ENCODE peak calls at places on chromosomes 5 and 9, in four cellular contexts. E, G, D and V are unnamed samples.

GRCh38 chr5:54993318-54993717 is 7.9 kb upstream of the ESM1 start:
- DNase-seq in G (no peak), E (no peak), D (no peak), V (no peak)

GRCh38 chr5:39519566-39520231 is 94.9 kb upstream of the DAB2 start:
- DNase-seq in E (no peak), G (no peak), D (no peak), V (no peak)

GRCh38 chr9:131039129-131039954 is 30.4 kb downstream of the LAMC3 start:
- DNase-seq in D (no peak), E (no peak), G (no peak), V (no peak)

GRCh38 chr9:34310205-34310604 is 18.9 kb downstream of the KIF24 start:
- DNase-seq in D (no peak), G (no peak), E (no peak), V (no peak)

GRCh38 chr9:87354176-87354575 is 143.5 kb upstream of the DAPK1 start:
- DNase-seq in D (no peak), E (no peak), G (no peak), V (no peak)

GRCh38 chr9:30411571-30411970 is 1972.9 kb upstream of the ACO1 start:
- DNase-seq in G (no peak), D (no peak), E (no peak), V (no peak)

GRCh38 chr9:108836771-108837170 is 19.0 kb downstream of the ACTL7B start:
- DNase-seq in E (no peak), D (no peak), G (no peak), V (no peak)

GRCh38 chr5:76790632-76791290 is 28.1 kb upstream of the F2RL1 start:
- DNase-seq in G (peak; percentile 32), E (peak; percentile 94), D (no peak), V (no peak)

GRCh38 chr5:142849880-142850279 is 79.7 kb downstream of the ARHGAP26 start:
- DNase-seq in D (no peak), G (no peak), E (no peak), V (no peak)

GRCh38 chr5:95843733-95844223 is 21.3 kb upstream of the GLRX start:
- DNase-seq in G (peak; percentile 53), D (no peak), E (no peak), V (no peak)

GRCh38 chr5:115360036-115360685 is 63.7 kb upstream of the CCDC112 start:
- DNase-seq in G (no peak), E (peak; percentile 18), D (no peak), V (no peak)

GRCh38 chr9:98742325-98743280 is 33.9 kb upstream of the GABBR2 start:
- DNase-seq in E (peak; percentile 15), D (no peak), G (no peak), V (no peak)

GRCh38 chr5:82346376-82347212 is 68.4 kb upstream of the RPS23 start:
- DNase-seq in D (peak; percentile 63), G (no peak), E (no peak), V (no peak)

GRCh38 chr5:95969646-95970358 is 8.2 kb upstream of the ELL2 start:
- DNase-seq in G (no peak), E (peak; percentile 41), D (no peak), V (no peak)

GRCh38 chr5:31889131-31889561 is 250.2 kb downstream of the PDZD2 start:
- DNase-seq in D (no peak), E (no peak), G (no peak), V (no peak)

GRCh38 chr5:8848997-8849585 is 696.8 kb downstream of the SEMA5A start:
- DNase-seq in E (no peak), G (no peak), D (no peak), V (no peak)

GRCh38 chr5:80834710-80835109 is 125.5 kb upstream of the RASGRF2 start:
- DNase-seq in D (no peak), G (no peak), E (no peak), V (no peak)

GRCh38 chr5:65299841-65300240 is 181.9 kb downstream of the ADAMTS6 start:
- DNase-seq in G (no peak), D (no peak), E (peak; percentile 81), V (no peak)

GRCh38 chr9:71814805-71815204 is 46.5 kb upstream of the CEMIP2 start:
- DNase-seq in D (no peak), E (no peak), G (no peak), V (no peak)

GRCh38 chr9:137445930-137446431 is 4.8 kb upstream of the ENTPD8 start:
- DNase-seq in D (peak; percentile 55), E (no peak), G (no peak), V (no peak)

GRCh38 chr5:140548300-140548688 is 832 bp downstream of the EIF4EBP3 start:
- DNase-seq in D (no peak), E (no peak), G (no peak), V (no peak)

GRCh38 chr9:27183151-27183550 is 74.1 kb downstream of the TEK start:
- DNase-seq in D (no peak), G (no peak), E (no peak), V (no peak)

GRCh38 chr5:150642567-150642927 is 2.1 kb downstream of the SYNPO start:
- DNase-seq in G (peak; percentile 92), E (peak; percentile 64), D (peak; percentile 84), V (no peak)

GRCh38 chr5:97192580-97193421 is 9.8 kb upstream of the RIOK2 start:
- DNase-seq in E (no peak), G (no peak), D (peak; percentile 12), V (no peak)

GRCh38 chr5:393846-394275 is 49.1 kb upstream of the EXOC3 start:
- DNase-seq in E (no peak), D (no peak), G (no peak), V (no peak)
- H3K27ac ChIP-seq in E (peak overlapping the region; percentile 21), D (no peak overlapping the region), G (no peak overlapping the region), V (no peak overlapping the region)

GRCh38 chr9:96169901-96170300 is 132.1 kb downstream of the HSD17B3 start:
- DNase-seq in D (no peak), G (no peak), E (no peak), V (no peak)

GRCh38 chr9:96171749-96172148 is 130.2 kb downstream of the HSD17B3 start:
- DNase-seq in D (no peak), E (no peak), G (no peak), V (no peak)

GRCh38 chr9:96169488-96169887 is 132.5 kb downstream of the HSD17B3 start:
- DNase-seq in D (peak; percentile 70), G (peak; percentile 59), E (no peak), V (peak; percentile 54)

GRCh38 chr9:96166981-96167380 is 135.0 kb downstream of the HSD17B3 start:
- DNase-seq in D (no peak), G (no peak), E (no peak), V (no peak)

DNA sequence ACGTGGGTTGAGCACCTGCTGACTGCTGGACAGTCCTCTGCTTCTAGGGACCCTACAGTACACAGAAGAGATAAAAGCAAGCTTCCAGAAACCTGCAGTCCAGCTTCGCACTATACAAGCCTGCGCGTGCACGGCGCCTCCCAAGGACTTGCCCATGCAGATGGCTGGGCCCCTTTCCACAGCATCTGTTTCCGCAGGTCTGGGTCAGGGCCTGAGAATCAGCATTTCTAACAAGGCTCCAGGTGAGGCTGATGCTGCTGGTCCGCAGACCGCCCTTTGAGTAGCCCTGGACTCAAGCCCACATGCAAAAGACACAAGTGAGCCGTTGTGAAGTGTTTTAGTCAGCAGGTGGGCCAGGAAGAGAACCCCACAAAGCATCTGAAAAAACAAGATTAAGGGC is 133.1 kb downstream of the HSD17B3 start:
- DNase-seq in E (no peak), D (no peak), G (no peak), V (no peak)
- H3K27ac ChIP-seq in E (no peak overlapping the region), D (no peak overlapping the region), G (no peak overlapping the region), V (no peak overlapping the region)

DNA sequence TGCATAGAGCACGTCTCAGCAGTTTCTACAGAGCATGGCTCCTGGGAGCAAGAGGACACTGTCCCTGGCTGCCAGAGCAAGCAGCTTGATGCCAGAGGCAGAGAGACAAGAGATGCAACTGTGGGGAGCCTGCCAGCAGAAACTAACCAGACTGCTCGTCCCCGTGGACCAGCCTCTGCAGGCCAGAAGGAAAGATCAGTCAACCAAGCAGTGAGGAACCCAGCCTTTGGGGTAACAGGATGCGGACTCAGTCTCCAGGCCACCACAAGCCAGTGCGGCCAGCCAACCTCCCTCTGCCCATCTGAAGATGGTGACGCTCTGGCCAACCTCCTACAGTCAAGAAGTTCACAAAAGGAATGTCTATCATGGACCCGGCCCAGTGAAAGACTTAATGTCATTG is 3.7 kb downstream of the SURF4 start:
- DNase-seq in G (no peak), E (no peak), D (peak; percentile 66), V (no peak)
- H3K27ac ChIP-seq in G (no peak overlapping the region), E (no peak overlapping the region), D (no peak overlapping the region), V (no peak overlapping the region)

DNA sequence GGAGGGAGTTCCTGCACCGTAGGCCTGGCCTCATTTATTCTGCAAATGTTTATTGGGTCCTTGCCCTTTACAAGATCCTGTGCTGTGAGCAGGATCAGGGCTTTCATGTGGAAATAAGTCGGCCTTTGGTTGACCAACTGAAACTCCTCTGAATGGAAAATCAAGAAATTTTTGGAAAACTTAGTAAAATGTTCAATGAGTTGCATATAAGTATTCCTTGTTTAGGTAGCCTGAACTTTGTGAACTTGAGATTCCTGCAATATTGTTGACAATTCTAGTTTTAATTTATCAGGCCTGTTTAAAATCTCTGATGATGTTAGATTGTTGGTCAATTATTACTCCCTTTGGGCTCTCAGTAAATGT is 1.1 kb downstream of the MAML1 start:
- DNase-seq in D (no peak), E (no peak), G (no peak), V (no peak)
- H3K27ac ChIP-seq in D (peak overlapping the region; percentile 90), E (peak overlapping the region; percentile 21), G (no peak overlapping the region), V (peak overlapping the region; percentile 88)

DNA sequence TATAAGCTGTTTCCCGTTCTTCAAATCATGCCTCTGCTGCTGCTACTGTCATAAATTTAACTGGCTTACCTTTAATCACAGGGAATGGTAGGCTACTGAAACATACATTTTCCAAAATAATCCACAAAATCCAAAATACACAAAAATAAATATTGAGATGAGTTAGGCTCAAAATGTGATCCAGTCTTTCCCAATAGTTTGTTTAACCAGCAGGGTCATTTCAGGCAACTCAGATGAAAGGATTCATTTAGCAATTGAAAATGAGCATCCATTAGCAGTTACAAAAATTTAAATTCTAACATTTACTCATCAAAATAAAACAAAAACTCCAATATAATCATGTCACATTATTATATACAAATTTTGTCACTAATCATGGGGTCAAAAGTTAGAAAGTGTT is 1015.6 kb upstream of the DMAC1 start:
- DNase-seq in E (no peak), D (no peak), G (no peak), V (no peak)
- H3K27ac ChIP-seq in E (no peak overlapping the region), D (no peak overlapping the region), G (no peak overlapping the region), V (no peak overlapping the region)

GRCh38 chr5:500491-500890 is 23.8 kb downstream of the SLC9A3 start:
- DNase-seq in G (no peak), E (no peak), D (no peak), V (no peak)
- H3K27ac ChIP-seq in G (no peak overlapping the region), E (no peak overlapping the region), D (no peak overlapping the region), V (no peak overlapping the region)

GRCh38 chr5:26833596-26833995 is 204.8 kb downstream of the CDH9 start:
- DNase-seq in D (no peak), E (no peak), G (no peak), V (no peak)

DNA sequence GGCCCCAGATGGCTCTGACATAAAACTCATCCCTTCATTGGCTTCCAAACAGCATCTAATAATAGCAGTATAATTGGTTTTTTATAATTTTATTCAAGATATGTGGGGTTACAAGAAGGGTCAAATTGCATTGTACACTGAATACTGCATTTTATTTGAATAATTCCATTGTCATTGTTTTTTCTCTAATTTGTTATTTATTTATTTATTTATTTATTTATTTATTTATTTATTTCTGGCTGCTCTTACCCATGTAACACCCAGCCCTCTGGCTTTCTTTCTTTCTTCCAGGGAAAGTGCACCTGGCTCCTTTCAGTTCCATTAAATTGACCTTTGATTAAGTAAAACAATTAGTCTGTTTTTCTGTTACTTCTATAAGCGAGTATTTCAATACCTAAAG is 210.1 kb downstream of the CDH9 start:
- DNase-seq in D (no peak), G (no peak), E (no peak), V (no peak)
- H3K27ac ChIP-seq in D (no peak overlapping the region), G (no peak overlapping the region), E (no peak overlapping the region), V (no peak overlapping the region)